ENCODE peak calls at places on chromosome 10, in eight cellular contexts. G is B cell; N is T follicular helper cell; K is effector memory CD8-positive, alpha-beta T cell; E is T-cell; J is heart left ventricle; H is left cardiac atrium; L is activated gamma-delta T cell. O is an unnamed sample.

GRCh38 chr10:86946215-86947170 is 10.9 kb downstream of the MMRN2 start:
- DNase-seq in H (peak), L (no peak), J (peak), G (no peak), E (no peak), N (no peak), K (no peak), O (no peak)

GRCh38 chr10:79241629-79241989 is 105.7 kb upstream of the PPIF start:
- DNase-seq in L (no peak), E (no peak), K (no peak), J (no peak), H (no peak), G (no peak), N (no peak), O (no peak)

GRCh38 chr10:118501637-118502440 is 93.6 kb downstream of the PRLHR start:
- DNase-seq in G (no peak), N (no peak), K (no peak), L (no peak), J (no peak), E (no peak), H (no peak), O (no peak)

GRCh38 chr10:71241114-71241898 is 28.9 kb downstream of the UNC5B start:
- DNase-seq in J (peak), H (peak), G (no peak), L (no peak), E (no peak), K (no peak), N (no peak), O (no peak)

GRCh38 chr10:76998451-76998850 is 639.2 kb downstream of the KCNMA1 start:
- DNase-seq in L (no peak), K (no peak), E (no peak), H (no peak), G (no peak), J (no peak), N (no peak), O (no peak)

GRCh38 chr10:88707429-88708110 is 1.5 kb downstream of the LIPK start:
- DNase-seq in N (no peak), H (no peak), G (no peak), K (no peak), J (no peak), L (no peak), E (no peak), O (no peak)

GRCh38 chr10:76009531-76009930 is 578.1 kb downstream of the LRMDA start:
- DNase-seq in E (no peak), G (no peak), N (no peak), K (no peak), L (no peak), J (no peak), H (no peak), O (no peak)

GRCh38 chr10:97024181-97025073 is 161.3 kb downstream of the SLIT1 start:
- DNase-seq in J (no peak), G (no peak), E (no peak), L (no peak), K (no peak), N (no peak), H (no peak), O (no peak)

GRCh38 chr10:79273603-79274002 is 73.7 kb upstream of the PPIF start:
- DNase-seq in E (no peak), H (peak), J (peak), L (no peak), G (no peak), N (no peak), K (no peak), O (no peak)

GRCh38 chr10:11772575-11773288 is 30.6 kb downstream of the ECHDC3 start:
- DNase-seq in L (no peak), N (no peak), K (no peak), J (no peak), G (no peak), E (no peak), H (no peak), O (no peak)

GRCh38 chr10:93319855-93320254 is 162.3 kb downstream of the MYOF start:
- DNase-seq in J (no peak), L (no peak), H (no peak), E (no peak), G (no peak), K (no peak), N (no peak), O (no peak)

GRCh38 chr10:35328404-35329037 is 7.8 kb upstream of the CCNY start:
- DNase-seq in J (no peak), K (no peak), H (no peak), E (no peak), L (no peak), N (no peak), G (no peak), O (no peak)

GRCh38 chr10:69215405-69216176 is 4.5 kb upstream of the HKDC1 start:
- DNase-seq in L (no peak), G (no peak), E (no peak), H (no peak), N (no peak), K (no peak), J (no peak), O (peak)

GRCh38 chr10:79001082-79001885 is 67.5 kb upstream of the ZMIZ1 start:
- DNase-seq in H (no peak), K (no peak), L (no peak), G (no peak), N (no peak), J (no peak), E (no peak), O (peak)

GRCh38 chr10:133349160-133349568 is 2.0 kb downstream of the PRAP1 start:
- DNase-seq in N (no peak), K (no peak), L (no peak), E (no peak), J (no peak), G (no peak), H (no peak), O (no peak)

GRCh38 chr10:30056281-30056680 is 3.1 kb downstream of the JCAD start:
- DNase-seq in E (no peak), N (no peak), J (no peak), K (no peak), L (no peak), G (no peak), H (no peak), O (no peak)

GRCh38 chr10:133456041-133456951 is 2.6 kb downstream of the SCART1 start:
- DNase-seq in E (no peak), L (no peak), J (no peak), G (no peak), H (no peak), N (no peak), K (no peak), O (no peak)

GRCh38 chr10:24851595-24851994 is 100.8 kb downstream of the PRTFDC1 start:
- DNase-seq in J (no peak), K (no peak), H (no peak), G (no peak), N (no peak), E (peak), L (no peak), O (no peak)

GRCh38 chr10:123583639-123584418 is 82.3 kb upstream of the GPR26 start:
- DNase-seq in E (no peak), L (no peak), G (no peak), N (no peak), H (peak), J (peak), K (no peak), O (no peak)

GRCh38 chr10:4945706-4946348 is 17.4 kb upstream of the AKR1C1 start:
- DNase-seq in E (no peak), L (no peak), K (no peak), G (no peak), H (no peak), N (no peak), J (no peak), O (no peak)

GRCh38 chr10:61478621-61479312 is 25.6 kb upstream of the TMEM26 start:
- DNase-seq in E (no peak), N (no peak), H (no peak), J (no peak), G (no peak), L (no peak), K (no peak), O (no peak)

GRCh38 chr10:69242844-69243212 is 22.7 kb downstream of the HKDC1 start:
- DNase-seq in K (no peak), L (no peak), E (no peak), H (no peak), J (no peak), N (no peak), G (no peak), O (no peak)

GRCh38 chr10:26336979-26337378 is 101.2 kb upstream of the APBB1IP start:
- DNase-seq in N (no peak), J (no peak), H (no peak), E (no peak), K (no peak), L (no peak), G (no peak), O (peak)

GRCh38 chr10:110993024-110993693 is 73.8 kb downstream of the SHOC2 start:
- DNase-seq in H (no peak), E (no peak), K (peak), N (no peak), J (no peak), G (no peak), L (no peak), O (no peak)

GRCh38 chr10:104779701-104780100 is 138.6 kb downstream of the SORCS3 start:
- DNase-seq in L (no peak), E (no peak), J (no peak), N (no peak), G (no peak), K (no peak), H (no peak), O (no peak)

GRCh38 chr10:113709221-113709838 is 29.6 kb downstream of the CASP7 start:
- DNase-seq in N (no peak), L (no peak), J (no peak), G (no peak), K (no peak), E (no peak), H (no peak), O (no peak)

GRCh38 chr10:4770766-4771553 is 55.0 kb upstream of the AKR1E2 start:
- DNase-seq in L (no peak), K (no peak), J (no peak), H (no peak), N (no peak), E (no peak), G (no peak), O (no peak)

GRCh38 chr10:71081229-71081560 is 131.2 kb upstream of the UNC5B start:
- DNase-seq in H (no peak), J (peak), N (no peak), G (no peak), L (no peak), K (no peak), E (no peak), O (no peak)

GRCh38 chr10:80199828-80200227 is 5.5 kb downstream of the ANXA11 start:
- DNase-seq in L (no peak), N (no peak), H (peak), E (no peak), G (no peak), K (no peak), J (peak), O (peak)

GRCh38 chr10:24707445-24707844 is 16.2 kb downstream of the ARHGAP21 start:
- DNase-seq in N (no peak), K (no peak), H (no peak), J (no peak), L (no peak), G (no peak), E (no peak), O (no peak)

GRCh38 chr10:103660364-103661197 is 167.1 kb downstream of the NEURL1 start:
- DNase-seq in H (peak), G (no peak), K (no peak), L (no peak), N (no peak), E (no peak), J (peak), O (no peak)

GRCh38 chr10:116168329-116168728 is 104.7 kb downstream of the GFRA1 start:
- DNase-seq in K (no peak), E (no peak), G (no peak), H (no peak), N (no peak), L (no peak), J (no peak), O (no peak)

GRCh38 chr10:28685717-28686116 is 8.4 kb downstream of the BAMBI start:
- DNase-seq in N (no peak), G (no peak), H (no peak), E (no peak), L (no peak), J (no peak), K (no peak), O (no peak)

GRCh38 chr10:46520381-46520780 is 36.1 kb downstream of the GPRIN2 start:
- DNase-seq in E (no peak), J (peak), L (no peak), H (no peak), G (no peak), N (no peak), K (no peak), O (no peak)

GRCh38 chr10:21891439-21891838 is 112.1 kb downstream of the DNAJC1 start:
- DNase-seq in E (no peak), K (no peak), H (no peak), J (no peak), L (no peak), G (no peak), N (no peak), O (no peak)

GRCh38 chr10:125575843-125576242 is 107.1 kb downstream of the TEX36 start:
- DNase-seq in G (no peak), E (no peak), L (no peak), N (no peak), J (no peak), H (no peak), K (no peak), O (no peak)

GRCh38 chr10:15856328-15857000 is 3.8 kb downstream of the MINDY3 start:
- DNase-seq in H (no peak), L (no peak), K (no peak), E (no peak), N (no peak), J (no peak), G (no peak), O (peak)

GRCh38 chr10:12975266-12975665 is 26.2 kb downstream of the CCDC3 start:
- DNase-seq in G (no peak), K (no peak), N (no peak), J (no peak), E (no peak), L (no peak), H (no peak), O (no peak)

GRCh38 chr10:33273295-33274002 is 61.0 kb downstream of the NRP1 start:
- DNase-seq in H (peak), G (no peak), E (no peak), J (peak), K (no peak), N (no peak), L (no peak), O (no peak)

GRCh38 chr10:86711957-86712708 is 43.8 kb downstream of the LDB3 start:
- DNase-seq in N (no peak), K (peak), J (no peak), L (no peak), G (peak), E (peak), H (peak), O (no peak)

O was measured in GF-D8.